ENCODE peak calls at places on chromosome 11, in eight cellular contexts. E, U, W, G, D, Q, I and C are unnamed samples.
A peak's percentile ranks its signal among the peaks of the same experiment; 100 is the strongest.

GRCh38 chr11:76745059-76745376 is 38.1 kb upstream of the TSKU start:
- DNase-seq in Q (no peak), W (no peak), G (no peak), D (no peak), E (no peak), U (no peak), I (no peak), C (no peak)

GRCh38 chr11:60085909-60086308 is 2.6 kb upstream of the MS4A2 start:
- DNase-seq in W (no peak), U (no peak), Q (no peak), E (no peak), D (no peak), G (no peak), I (no peak), C (no peak)

GRCh38 chr11:108875134-108875533 is 210.3 kb downstream of the DDX10 start:
- DNase-seq in Q (no peak), I (no peak), D (no peak), E (no peak), U (no peak), W (no peak), G (no peak), C (no peak)

GRCh38 chr11:74311352-74311926 is at the start of gene P4HA3:
- DNase-seq in E (peak; percentile 74), Q (peak; percentile 65), W (no peak), I (peak; percentile 54), G (no peak), U (peak; percentile 86), D (peak; percentile 41), C (peak; percentile 73)

GRCh38 chr11:27913650-27914049 is 194.3 kb downstream of the KIF18A start:
- DNase-seq in D (no peak), G (no peak), E (no peak), I (no peak), Q (peak; percentile 40), W (no peak), U (no peak), C (no peak)

GRCh38 chr11:45801723-45802315 is 3.1 kb upstream of the SLC35C1 start:
- DNase-seq in Q (peak; percentile 45), E (no peak), U (no peak), I (no peak), W (no peak), G (no peak), D (no peak), C (no peak)

GRCh38 chr11:27837895-27838563 is 137.8 kb upstream of the BDNF start:
- DNase-seq in E (no peak), W (no peak), D (no peak), U (no peak), I (no peak), G (no peak), Q (no peak), C (peak; percentile 14)

GRCh38 chr11:78860720-78861422 is 286.2 kb upstream of the NARS2 start:
- DNase-seq in D (no peak), U (peak; percentile 39), G (no peak), W (no peak), I (no peak), E (no peak), Q (peak; percentile 44), C (no peak)

GRCh38 chr11:19849107-19849789 is 136.6 kb downstream of the NAV2 start:
- DNase-seq in E (no peak), D (no peak), I (no peak), U (peak; percentile 30), Q (no peak), W (no peak), G (no peak), C (no peak)

GRCh38 chr11:22432331-22433065 is 94.3 kb downstream of the SLC17A6 start:
- DNase-seq in I (no peak), W (no peak), G (no peak), D (no peak), U (peak; percentile 40), Q (peak; percentile 89), E (peak; percentile 71), C (no peak)

GRCh38 chr11:130638048-130638447 is 189.6 kb downstream of the ADAMTS15 start:
- DNase-seq in E (no peak), W (no peak), D (no peak), Q (no peak), U (peak; percentile 53), I (no peak), G (no peak), C (no peak)

GRCh38 chr11:77191823-77192495 is 63.9 kb downstream of the MYO7A start:
- DNase-seq in D (peak; percentile 69), U (peak; percentile 82), G (no peak), E (peak; percentile 18), I (no peak), W (peak; percentile 5), Q (peak; percentile 73), C (peak; percentile 75)

GRCh38 chr11:31641477-31642062 is 132.0 kb downstream of the ELP4 start:
- DNase-seq in W (no peak), Q (peak; percentile 52), I (no peak), U (peak; percentile 51), D (peak; percentile 1), E (peak; percentile 56), G (no peak), C (no peak)

GRCh38 chr11:6578134-6578533 is 25.3 kb downstream of the RRP8 start:
- DNase-seq in E (no peak), Q (no peak), W (no peak), G (no peak), U (no peak), I (no peak), D (no peak), C (no peak)

GRCh38 chr11:129319201-129319600 is 56.4 kb upstream of the BARX2 start:
- DNase-seq in Q (no peak), I (no peak), E (no peak), U (no peak), W (no peak), D (no peak), G (no peak), C (no peak)

GRCh38 chr11:862028-862703 is 19.5 kb downstream of the TSPAN4 start:
- DNase-seq in G (no peak), U (no peak), E (peak; percentile 34), I (no peak), W (no peak), Q (no peak), D (no peak), C (no peak)

GRCh38 chr11:120611576-120611975 is 100.0 kb downstream of the GRIK4 start:
- DNase-seq in E (no peak), G (no peak), D (no peak), Q (no peak), I (no peak), W (no peak), U (no peak), C (no peak)

GRCh38 chr11:63686912-63687311 is 5.6 kb downstream of the RTN3 start:
- DNase-seq in I (no peak), G (no peak), Q (no peak), E (no peak), D (no peak), U (no peak), W (no peak), C (no peak)

GRCh38 chr11:84496122-84496521 is 1131.0 kb downstream of the DLG2 start:
- DNase-seq in Q (no peak), U (no peak), I (no peak), G (no peak), W (no peak), E (no peak), D (no peak), C (no peak)

GRCh38 chr11:26584818-26585217 is 12.8 kb upstream of the MUC15 start:
- DNase-seq in I (no peak), U (no peak), W (no peak), E (no peak), G (no peak), Q (no peak), D (no peak), C (peak; percentile 10)

GRCh38 chr11:36581536-36581935 is 12.8 kb upstream of the IFTAP start:
- DNase-seq in Q (no peak), G (no peak), I (no peak), U (no peak), E (no peak), D (no peak), W (no peak), C (no peak)

GRCh38 chr11:75480890-75481190 is 44.9 kb downstream of the GDPD5 start:
- DNase-seq in W (no peak), Q (no peak), U (no peak), E (no peak), G (no peak), D (no peak), I (no peak), C (no peak)

GRCh38 chr11:116579857-116580727 is 192.7 kb downstream of the BUD13 start:
- DNase-seq in I (no peak), G (no peak), W (no peak), Q (no peak), U (peak; percentile 54), E (no peak), D (no peak), C (peak; percentile 36)

GRCh38 chr11:112877561-112877960 is 83.7 kb upstream of the NCAM1 start:
- DNase-seq in D (no peak), I (no peak), U (peak; percentile 30), W (no peak), G (no peak), E (no peak), Q (no peak), C (no peak)

GRCh38 chr11:20066783-20067156 is 93.5 kb downstream of the DBX1 start:
- DNase-seq in G (no peak), W (no peak), I (no peak), Q (no peak), D (no peak), E (no peak), U (no peak), C (no peak)

GRCh38 chr11:2533642-2534115 is 88.9 kb downstream of the KCNQ1 start:
- DNase-seq in U (peak; percentile 77), Q (peak; percentile 78), W (peak; percentile 59), E (no peak), I (no peak), D (peak; percentile 92), G (no peak), C (peak; percentile 82)

GRCh38 chr11:62108971-62109391 is 14.8 kb upstream of the INCENP start:
- DNase-seq in D (no peak), U (no peak), G (no peak), I (no peak), W (no peak), Q (peak; percentile 43), E (no peak), C (no peak)

GRCh38 chr11:22957890-22958289 is 97.6 kb upstream of the CCDC179 start:
- DNase-seq in W (no peak), D (no peak), U (no peak), E (peak; percentile 19), G (no peak), I (no peak), Q (no peak), C (no peak)

GRCh38 chr11:20161230-20161918 is 1.1 kb upstream of the DBX1 start:
- DNase-seq in U (peak; percentile 49), D (no peak), W (no peak), Q (no peak), E (no peak), I (no peak), G (no peak), C (peak; percentile 20)

GRCh38 chr11:12556155-12556554 is 118.1 kb upstream of the TEAD1 start:
- DNase-seq in W (no peak), Q (no peak), D (no peak), U (no peak), G (no peak), I (no peak), E (no peak), C (no peak)

GRCh38 chr11:108620958-108621772 is 27.6 kb upstream of the EXPH5 start:
- DNase-seq in G (no peak), I (no peak), W (no peak), E (no peak), D (no peak), U (no peak), Q (no peak), C (peak; percentile 59)